ENCODE peak calls at places on chromosomes 11 and 22, in eight cellular contexts. B is IMR-90; M is CD8-positive, alpha-beta T cell; G is Peyer's patch; N is effector memory CD4-positive, alpha-beta T cell; Y is PC-9; R is GM23338; T is upper lobe of left lung. Z is an unnamed sample. For H3K36me3, the result is how much of the 10 kb centered on the place peaks cover.

GRCh38 chr11:102467080-102467708 is 14.6 kb upstream of the TMEM123 start:
- DNase-seq in R (no peak), B (no peak), Y (peak), G (no peak), N (no peak), M (no peak), T (no peak), Z (no peak)

GRCh38 chr11:95283653-95284052 is 52.7 kb upstream of the SESN3 start:
- DNase-seq in R (no peak), Y (no peak), G (no peak), B (no peak), M (no peak), T (no peak), N (no peak), Z (no peak)

GRCh38 chr11:76823481-76824028 is 37.2 kb upstream of the ACER3 start:
- DNase-seq in T (no peak), N (no peak), M (no peak), Y (peak), B (peak), R (peak), G (no peak), Z (no peak)

GRCh38 chr11:75212463-75212862 is 28.1 kb upstream of the TPBGL start:
- DNase-seq in G (no peak), N (no peak), Y (no peak), M (no peak), R (no peak), T (no peak), B (no peak), Z (no peak)

GRCh38 chr11:73257342-73258103 is 14.6 kb upstream of the P2RY6 start:
- DNase-seq in T (peak), Y (peak), R (peak), N (no peak), G (peak), B (peak), M (no peak), Z (no peak)

GRCh38 chr22:17536269-17536668 is 27.0 kb upstream of the SLC25A18 start:
- DNase-seq in T (no peak), G (no peak), B (no peak), R (peak), N (no peak), M (no peak), Y (no peak), Z (no peak)

GRCh38 chr11:74720596-74721478 is 10.4 kb downstream of the CHRDL2 start:
- DNase-seq in Y (no peak), B (peak), G (no peak), M (no peak), T (no peak), N (no peak), R (peak), Z (peak)

GRCh38 chr22:41885576-41885975 is 29.3 kb downstream of the SHISA8 start:
- DNase-seq in B (no peak), Y (no peak), G (no peak), R (no peak), T (no peak), N (no peak), M (no peak), Z (no peak)

GRCh38 chr11:69694781-69695180 is 9.0 kb downstream of the FGF19 start:
- DNase-seq in Y (peak), G (no peak), M (no peak), R (no peak), N (no peak), T (no peak), B (no peak), Z (no peak)

GRCh38 chr11:198236-198806 is 5.4 kb downstream of the SCGB1C1 start:
- DNase-seq in M (no peak), R (no peak), Y (no peak), B (no peak), T (peak), N (no peak), G (peak), Z (peak)

GRCh38 chr22:39634530-39635399 is 64.2 kb downstream of the CACNA1I start:
- DNase-seq in Y (peak), N (no peak), T (no peak), B (peak), R (no peak), M (no peak), G (no peak), Z (no peak)

GRCh38 chr11:76598426-76598839 is 72.1 kb downstream of the LRRC32 start:
- DNase-seq in N (no peak), Y (no peak), R (peak), M (no peak), B (peak), G (peak), T (no peak), Z (peak)

GRCh38 chr11:27468643-27469332 is 3.8 kb downstream of the LGR4 start:
- DNase-seq in Y (peak), T (no peak), N (no peak), B (peak), G (no peak), R (no peak), M (no peak), Z (no peak)

GRCh38 chr11:46895821-46896220 is 22.5 kb downstream of the LRP4 start:
- DNase-seq in M (no peak), G (no peak), T (peak), B (no peak), R (no peak), Y (no peak), N (no peak), Z (no peak)

GRCh38 chr11:38824573-38824972 is 2226.5 kb upstream of the RAG2 start:
- DNase-seq in B (peak), G (no peak), N (no peak), T (no peak), R (peak), M (no peak), Y (peak), Z (no peak)

GRCh38 chr22:20786536-20786979 is 12.6 kb downstream of the SERPIND1 start:
- DNase-seq in M (no peak), B (no peak), Y (no peak), G (no peak), N (no peak), T (no peak), R (no peak), Z (no peak)

GRCh38 chr11:114236829-114237228 is 59.4 kb upstream of the NNMT start:
- DNase-seq in G (no peak), R (no peak), M (no peak), Y (no peak), N (no peak), T (no peak), B (no peak), Z (no peak)

GRCh38 chr11:29306527-29306926 is 710.3 kb downstream of the KCNA4 start:
- DNase-seq in N (no peak), T (no peak), B (peak), M (no peak), G (no peak), Y (no peak), R (no peak), Z (no peak)

GRCh38 chr22:22787805-22788459 is 99.7 kb upstream of the IGLL5 start:
- DNase-seq in Y (no peak), B (peak), N (peak), M (peak), T (no peak), R (peak), G (peak), Z (no peak)

GRCh38 chr11:117761993-117762392 is 35.0 kb downstream of the DSCAML1 start:
- DNase-seq in B (no peak), Y (no peak), G (no peak), N (no peak), T (no peak), M (no peak), R (no peak), Z (no peak)

GRCh38 chr22:42269407-42270177 is 861 bp downstream of the TCF20 start:
- DNase-seq in G (peak), B (no peak), N (peak), R (peak), Y (peak), T (peak), M (peak), Z (no peak)

GRCh38 chr11:119315139-119316016 is 1.6 kb downstream of the MCAM start:
- DNase-seq in Y (peak), G (no peak), N (peak), B (no peak), R (peak), M (peak), T (peak), Z (peak)

GRCh38 chr22:31556627-31557203 is 60.4 kb downstream of the SFI1 start:
- DNase-seq in Y (no peak), N (no peak), T (no peak), G (no peak), R (peak), M (no peak), B (peak), Z (no peak)

GRCh38 chr11:5665051-5665450 is 19.8 kb downstream of the TRIM5 start:
- DNase-seq in T (no peak), R (no peak), M (no peak), N (no peak), B (no peak), G (no peak), Y (no peak), Z (no peak)

GRCh38 chr22:30193031-30193794 is 53.3 kb downstream of the LIF start:
- DNase-seq in T (no peak), R (no peak), M (no peak), B (no peak), G (no peak), Y (no peak), N (no peak), Z (no peak)

GRCh38 chr11:113168804-113169342 is 145.5 kb upstream of the TTC12 start:
- DNase-seq in G (no peak), M (no peak), Y (no peak), B (no peak), T (no peak), N (no peak), R (no peak), Z (no peak)

GRCh38 chr11:15406952-15407351 is 292.2 kb downstream of the INSC start:
- DNase-seq in Y (no peak), M (no peak), T (no peak), R (no peak), B (no peak), G (no peak), N (no peak), Z (no peak)

DNA sequence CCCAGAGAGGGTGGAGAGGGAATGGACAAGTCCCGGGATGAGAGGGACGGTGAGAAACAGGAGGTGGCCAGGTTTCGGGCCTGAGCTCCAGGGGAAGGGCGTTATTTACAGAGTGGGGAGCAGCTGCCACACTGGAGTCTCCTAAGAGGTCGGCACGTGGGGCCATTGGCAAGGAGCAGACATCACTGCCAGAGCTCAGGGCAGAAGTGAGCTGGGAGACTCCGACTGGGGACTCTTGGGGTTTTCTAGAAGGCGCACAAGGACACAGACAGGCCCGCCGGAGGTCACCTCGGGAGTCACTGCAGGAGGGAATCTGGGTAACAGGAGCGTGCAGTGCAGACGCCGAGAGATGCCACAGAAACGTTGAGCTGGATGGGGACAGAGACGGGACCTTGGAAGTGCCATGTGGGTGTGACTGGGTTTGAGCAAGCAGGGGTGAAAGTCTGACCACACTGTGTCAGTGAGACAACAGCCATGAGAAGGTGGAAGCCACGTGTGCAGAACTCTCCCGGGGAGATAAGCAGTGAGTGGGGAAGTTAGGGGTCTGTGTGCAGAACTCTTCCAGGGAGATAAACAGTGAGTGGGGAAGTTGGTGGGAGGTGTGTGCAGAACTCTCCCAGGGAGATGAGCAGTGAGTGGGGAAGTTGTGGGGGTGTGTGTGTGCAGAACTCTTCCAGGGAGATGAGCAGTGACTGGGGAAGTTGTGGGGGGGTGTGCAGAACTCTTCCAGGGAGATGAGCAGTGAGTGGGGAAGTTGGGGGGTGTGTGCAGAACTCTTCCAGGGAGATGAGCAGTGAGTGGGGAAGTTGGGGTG is 187.5 kb downstream of the SHANK2 start:
- DNase-seq in Y (no peak), G (no peak), N (no peak), T (no peak), R (no peak), M (no peak), B (no peak), Z (no peak)
- H3K4me3 ChIP-seq in Y (no peak), G (no peak), N (no peak), T (no peak), R (no peak), M (no peak), B (no peak), Z (no peak)

DNA sequence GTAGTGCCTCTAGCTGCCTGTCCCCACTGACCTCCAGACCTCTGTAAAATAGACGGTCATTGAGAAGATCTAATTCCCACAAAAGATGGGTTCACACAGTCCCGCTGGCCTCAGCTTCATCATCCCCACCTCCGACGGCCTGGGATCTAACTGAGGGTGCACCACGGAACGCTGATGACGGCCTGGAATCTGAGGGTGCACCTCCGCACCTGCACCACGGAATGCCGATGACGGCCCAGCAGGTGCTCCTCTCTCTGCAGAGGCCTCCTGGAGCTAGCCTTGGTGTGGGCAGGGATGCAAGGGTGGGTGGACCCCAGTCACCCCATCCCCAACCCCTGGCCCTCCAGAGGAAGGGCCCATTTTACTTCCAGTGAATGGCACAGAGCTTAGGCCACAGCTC is 77.3 kb downstream of the PHF21B start:
- DNase-seq in N (no peak), M (no peak), B (no peak), Y (no peak), R (no peak), G (no peak), T (no peak), Z (no peak)
- H3K27ac ChIP-seq in N (no peak), M (no peak), B (no peak), Y (no peak), R (no peak), G (no peak), T (no peak), Z (no peak)

GRCh38 chr11:65864758-65865471 is 4.7 kb downstream of the MUS81 start:
- DNase-seq in N (no peak), G (no peak), B (no peak), T (no peak), M (no peak), R (no peak), Y (no peak), Z (no peak)
- H3K36me3 ChIP-seq in N (half or more), G (half or more), B (half or more), T (half or more), M (under half), R (under half), Y (under half), Z (half or more)

DNA sequence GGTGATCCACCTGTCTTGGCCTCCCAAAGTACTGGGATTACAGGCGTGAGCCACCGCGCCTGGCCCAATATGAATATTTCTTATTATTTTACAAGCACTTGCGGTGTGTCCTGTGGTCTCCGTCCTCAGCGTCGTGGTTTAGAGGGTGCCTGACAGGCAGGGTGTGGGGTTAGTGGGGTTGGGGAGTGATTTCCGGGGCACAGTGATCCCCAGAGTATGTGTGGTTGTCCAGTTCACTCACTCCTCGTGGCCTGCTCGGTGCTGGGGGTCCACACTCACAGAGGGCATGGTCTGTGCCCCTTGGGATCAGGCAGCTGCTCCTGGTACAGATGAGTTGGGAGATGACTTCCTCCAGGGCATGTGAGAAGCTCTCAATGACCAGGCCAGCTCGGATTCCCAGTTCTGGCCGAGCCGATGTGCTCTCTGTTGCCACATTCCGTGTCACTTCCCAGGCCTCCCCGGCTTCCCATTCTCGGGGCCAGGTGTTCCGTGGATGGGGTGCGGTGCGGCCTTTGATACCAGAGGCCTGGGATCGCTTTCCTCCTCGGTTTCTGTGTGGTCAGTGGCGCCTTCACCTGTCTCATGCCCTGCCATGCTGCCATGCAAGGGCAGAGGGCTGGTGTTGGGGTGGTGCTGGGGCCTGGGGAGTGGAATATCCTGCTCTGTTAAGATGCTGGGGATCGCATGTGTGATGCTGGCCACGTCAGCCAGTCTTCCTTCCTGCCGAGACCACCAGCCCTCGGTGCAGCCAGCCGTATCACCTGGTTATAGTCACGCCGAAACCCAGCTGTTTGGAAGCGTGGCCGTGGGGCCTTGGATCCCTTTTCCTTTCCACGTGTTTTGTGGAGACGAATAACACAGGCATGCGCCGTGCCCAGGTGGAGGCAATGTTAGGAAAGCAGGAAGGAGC is 39.6 kb downstream of the PARVB start:
- DNase-seq in M (no peak), Y (no peak), B (no peak), G (no peak), N (no peak), R (no peak), T (no peak), Z (no peak)
- H3K4me3 ChIP-seq in M (no peak), Y (no peak), B (no peak), G (no peak), N (no peak), R (no peak), T (no peak), Z (no peak)

GRCh38 chr22:24209016-24209415 is 27.7 kb downstream of the SUSD2 start:
- DNase-seq in B (peak), N (no peak), G (no peak), T (no peak), Y (no peak), R (no peak), M (no peak), Z (no peak)
- H3K27ac ChIP-seq in B (peak), N (no peak), G (no peak), T (peak), Y (peak), R (no peak), M (no peak), Z (peak)

DNA sequence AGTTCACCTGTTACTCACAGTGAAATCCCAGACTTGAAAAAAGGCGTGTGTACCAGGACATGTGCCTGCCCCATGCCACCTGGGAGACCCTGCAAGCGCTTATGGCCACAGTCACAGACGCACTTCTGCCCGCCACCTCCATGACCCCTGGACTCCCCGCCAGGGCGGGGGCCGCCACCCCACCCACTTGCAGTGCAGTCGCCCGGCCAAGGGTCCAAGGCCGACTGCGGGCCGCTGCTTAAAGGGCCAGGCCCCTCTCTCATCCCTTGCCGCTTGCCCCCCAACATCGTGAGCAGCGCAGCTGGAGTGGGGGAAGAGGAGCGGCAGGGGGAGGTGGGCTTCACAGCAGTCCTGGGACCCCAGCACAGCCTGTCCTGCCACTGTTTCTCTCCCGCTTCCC is 10.8 kb downstream of the DUSP8 start:
- DNase-seq in M (no peak), B (no peak), R (no peak), N (no peak), T (peak), Y (no peak), G (peak), Z (no peak)
- H3K36me3 ChIP-seq in M (under half), B (under half), R (under half), N (under half), T (under half), Y (under half), G (under half), Z (under half)

DNA sequence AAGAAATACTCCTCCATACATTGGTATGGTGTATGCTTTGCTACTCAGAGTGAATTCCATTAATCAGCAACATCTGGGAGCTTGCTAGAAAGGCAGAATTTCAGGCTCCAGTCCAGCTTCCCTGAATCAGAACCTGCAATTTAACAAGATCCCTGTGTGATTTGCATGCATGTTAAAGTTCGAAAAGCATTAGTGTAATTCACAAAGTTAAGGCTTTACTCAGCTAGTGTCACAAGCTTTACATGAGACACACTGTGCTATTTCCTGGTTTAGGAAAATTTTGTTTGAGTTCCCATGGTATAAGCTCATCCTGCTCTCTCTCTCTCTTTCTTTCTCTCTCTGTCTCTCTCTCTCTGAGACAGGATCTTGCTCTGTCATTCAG is 37.0 kb upstream of the HEPHL1 start:
- DNase-seq in T (no peak), N (no peak), G (no peak), M (no peak), Y (peak), B (peak), R (no peak), Z (no peak)
- H3K4me3 ChIP-seq in T (no peak), N (no peak), G (no peak), M (no peak), Y (no peak), B (no peak), R (no peak), Z (no peak)

Z was measured in ascending aorta.